ENCODE peak calls at places on chromosome 5, in ten cellular contexts. One of them, this sample, is unnamed.

GRCh38 chr5:134506054-134507039 is 19.1 kb upstream of the JADE2 start:
- DNase-seq in Panc1: no peak
- DNase-seq in endothelial cell of umbilical vein: no peak
- DNase-seq in H1: no peak
- DNase-seq in esophagus muscularis mucosa: no peak
- DNase-seq in spleen: peak
- DNase-seq in SK-N-SH: no peak
- DNase-seq in GM23338: peak
- DNase-seq in HCT116: peak
- DNase-seq in stomach: peak
- DNase-seq in this sample: peak

GRCh38 chr5:370959-371810 is 49.7 kb downstream of the AHRR start:
- DNase-seq in SK-N-SH: no peak
- DNase-seq in H1: no peak
- DNase-seq in HCT116: no peak
- DNase-seq in GM23338: no peak
- DNase-seq in stomach: peak
- DNase-seq in spleen: peak
- DNase-seq in endothelial cell of umbilical vein: no peak
- DNase-seq in Panc1: no peak
- DNase-seq in esophagus muscularis mucosa: peak
- DNase-seq in this sample: peak

GRCh38 chr5:51685399-51685798 is 302.2 kb downstream of the ISL1 start:
- DNase-seq in GM23338: no peak
- DNase-seq in endothelial cell of umbilical vein: no peak
- DNase-seq in spleen: no peak
- DNase-seq in esophagus muscularis mucosa: no peak
- DNase-seq in stomach: no peak
- DNase-seq in HCT116: no peak
- DNase-seq in SK-N-SH: no peak
- DNase-seq in Panc1: no peak
- DNase-seq in H1: no peak
- DNase-seq in this sample: no peak

GRCh38 chr5:163354685-163355084 is 82.7 kb upstream of the CCNG1 start:
- DNase-seq in Panc1: no peak
- DNase-seq in spleen: no peak
- DNase-seq in endothelial cell of umbilical vein: no peak
- DNase-seq in H1: no peak
- DNase-seq in stomach: no peak
- DNase-seq in esophagus muscularis mucosa: no peak
- DNase-seq in HCT116: no peak
- DNase-seq in SK-N-SH: no peak
- DNase-seq in GM23338: no peak
- DNase-seq in this sample: no peak

GRCh38 chr5:171055881-171056454 is 194.2 kb downstream of the RANBP17 start:
- DNase-seq in Panc1: no peak
- DNase-seq in SK-N-SH: no peak
- DNase-seq in HCT116: no peak
- DNase-seq in GM23338: peak
- DNase-seq in esophagus muscularis mucosa: no peak
- DNase-seq in H1: no peak
- DNase-seq in spleen: no peak
- DNase-seq in endothelial cell of umbilical vein: no peak
- DNase-seq in stomach: no peak
- DNase-seq in this sample: no peak

GRCh38 chr5:165325201-165325600 is 1819.8 kb downstream of the MAT2B start:
- DNase-seq in HCT116: no peak
- DNase-seq in Panc1: no peak
- DNase-seq in endothelial cell of umbilical vein: peak
- DNase-seq in stomach: no peak
- DNase-seq in esophagus muscularis mucosa: no peak
- DNase-seq in GM23338: no peak
- DNase-seq in SK-N-SH: no peak
- DNase-seq in H1: no peak
- DNase-seq in spleen: no peak
- DNase-seq in this sample: no peak

GRCh38 chr5:172713113-172713808 is 57.7 kb downstream of the DUSP1 start:
- DNase-seq in Panc1: no peak
- DNase-seq in spleen: peak
- DNase-seq in H1: no peak
- DNase-seq in SK-N-SH: peak
- DNase-seq in esophagus muscularis mucosa: no peak
- DNase-seq in HCT116: no peak
- DNase-seq in endothelial cell of umbilical vein: peak
- DNase-seq in GM23338: peak
- DNase-seq in stomach: peak
- DNase-seq in this sample: no peak

GRCh38 chr5:165309446-165309845 is 1804.0 kb downstream of the MAT2B start:
- DNase-seq in Panc1: no peak
- DNase-seq in HCT116: no peak
- DNase-seq in esophagus muscularis mucosa: no peak
- DNase-seq in SK-N-SH: no peak
- DNase-seq in GM23338: no peak
- DNase-seq in endothelial cell of umbilical vein: no peak
- DNase-seq in spleen: no peak
- DNase-seq in stomach: no peak
- DNase-seq in H1: no peak
- DNase-seq in this sample: no peak

GRCh38 chr5:103442756-103443155 is 119.8 kb downstream of the NUDT12 start:
- DNase-seq in spleen: no peak
- DNase-seq in Panc1: no peak
- DNase-seq in stomach: no peak
- DNase-seq in SK-N-SH: no peak
- DNase-seq in endothelial cell of umbilical vein: no peak
- DNase-seq in HCT116: no peak
- DNase-seq in H1: no peak
- DNase-seq in GM23338: no peak
- DNase-seq in esophagus muscularis mucosa: no peak
- DNase-seq in this sample: no peak

GRCh38 chr5:107713228-107713627 is 42.5 kb upstream of the EFNA5 start:
- DNase-seq in stomach: no peak
- DNase-seq in esophagus muscularis mucosa: no peak
- DNase-seq in HCT116: no peak
- DNase-seq in H1: no peak
- DNase-seq in SK-N-SH: no peak
- DNase-seq in spleen: no peak
- DNase-seq in GM23338: no peak
- DNase-seq in endothelial cell of umbilical vein: no peak
- DNase-seq in Panc1: no peak
- DNase-seq in this sample: no peak

GRCh38 chr5:54013556-54014157 is 296.7 kb downstream of the ARL15 start:
- DNase-seq in endothelial cell of umbilical vein: peak
- DNase-seq in HCT116: peak
- DNase-seq in Panc1: no peak
- DNase-seq in GM23338: no peak
- DNase-seq in esophagus muscularis mucosa: no peak
- DNase-seq in stomach: no peak
- DNase-seq in SK-N-SH: no peak
- DNase-seq in spleen: no peak
- DNase-seq in H1: no peak
- DNase-seq in this sample: no peak

GRCh38 chr5:106522296-106522695 is 1148.4 kb downstream of the EFNA5 start:
- DNase-seq in esophagus muscularis mucosa: no peak
- DNase-seq in endothelial cell of umbilical vein: peak
- DNase-seq in SK-N-SH: no peak
- DNase-seq in GM23338: no peak
- DNase-seq in H1: no peak
- DNase-seq in Panc1: no peak
- DNase-seq in HCT116: no peak
- DNase-seq in spleen: no peak
- DNase-seq in stomach: no peak
- DNase-seq in this sample: no peak

GRCh38 chr5:172600571-172600970 is 40.5 kb upstream of the NEURL1B start:
- DNase-seq in endothelial cell of umbilical vein: no peak
- DNase-seq in H1: no peak
- DNase-seq in spleen: no peak
- DNase-seq in Panc1: no peak
- DNase-seq in esophagus muscularis mucosa: no peak
- DNase-seq in GM23338: no peak
- DNase-seq in stomach: no peak
- DNase-seq in HCT116: no peak
- DNase-seq in SK-N-SH: no peak
- DNase-seq in this sample: no peak

GRCh38 chr5:139667730-139668063 is 19.5 kb downstream of the CXXC5 start:
- DNase-seq in Panc1: no peak
- DNase-seq in spleen: no peak
- DNase-seq in H1: no peak
- DNase-seq in stomach: no peak
- DNase-seq in endothelial cell of umbilical vein: no peak
- DNase-seq in SK-N-SH: peak
- DNase-seq in HCT116: no peak
- DNase-seq in esophagus muscularis mucosa: no peak
- DNase-seq in GM23338: no peak
- DNase-seq in this sample: no peak

GRCh38 chr5:32692066-32692746 is 18.9 kb upstream of the NPR3 start:
- DNase-seq in H1: no peak
- DNase-seq in spleen: no peak
- DNase-seq in HCT116: no peak
- DNase-seq in GM23338: no peak
- DNase-seq in stomach: no peak
- DNase-seq in endothelial cell of umbilical vein: no peak
- DNase-seq in SK-N-SH: no peak
- DNase-seq in esophagus muscularis mucosa: no peak
- DNase-seq in Panc1: no peak
- DNase-seq in this sample: no peak

GRCh38 chr5:172288465-172288864 is 4.9 kb upstream of the UBTD2 start:
- DNase-seq in spleen: no peak
- DNase-seq in esophagus muscularis mucosa: peak
- DNase-seq in SK-N-SH: no peak
- DNase-seq in Panc1: no peak
- DNase-seq in GM23338: no peak
- DNase-seq in HCT116: no peak
- DNase-seq in stomach: no peak
- DNase-seq in H1: no peak
- DNase-seq in endothelial cell of umbilical vein: no peak
- DNase-seq in this sample: no peak

DNA sequence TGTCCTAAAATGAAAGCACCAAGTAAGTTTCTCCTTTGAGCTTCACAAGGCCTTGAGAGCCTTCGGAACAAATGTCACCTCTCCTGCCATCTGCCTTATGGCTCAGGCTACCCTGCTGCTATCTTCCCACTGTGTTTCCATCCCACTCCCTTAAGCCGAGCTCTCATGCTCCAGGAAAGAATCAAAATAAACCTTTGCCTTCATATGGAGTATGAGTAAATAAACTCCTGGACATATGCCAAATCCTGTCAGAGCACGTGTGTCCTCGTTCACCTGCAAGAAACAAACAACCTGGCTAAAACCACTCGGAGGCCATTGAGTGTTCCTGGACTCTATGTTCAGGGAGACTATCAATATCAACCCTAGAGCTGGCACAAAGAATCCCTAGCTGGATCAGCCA is 122.3 kb upstream of the CCDC112 start:
- DNase-seq in GM23338: no peak
- DNase-seq in SK-N-SH: no peak
- DNase-seq in HCT116: no peak
- DNase-seq in H1: no peak
- DNase-seq in spleen: no peak
- DNase-seq in esophagus muscularis mucosa: peak
- DNase-seq in Panc1: no peak
- DNase-seq in endothelial cell of umbilical vein: peak
- DNase-seq in stomach: no peak
- DNase-seq in this sample: no peak
- TF ChIP-seq POLR2AphosphoS5 in GM23338: no peak
- TF ChIP-seq POLR2AphosphoS5 in SK-N-SH: no peak
- TF ChIP-seq POLR2AphosphoS5 in HCT116: no peak
- TF ChIP-seq POLR2AphosphoS5 in H1: no peak
- TF ChIP-seq POLR2AphosphoS5 in spleen: no peak
- TF ChIP-seq POLR2AphosphoS5 in esophagus muscularis mucosa: no peak
- TF ChIP-seq POLR2AphosphoS5 in Panc1: no peak
- TF ChIP-seq POLR2AphosphoS5 in endothelial cell of umbilical vein: no peak
- TF ChIP-seq POLR2AphosphoS5 in stomach: peak
- TF ChIP-seq POLR2AphosphoS5 in this sample: no peak

DNA sequence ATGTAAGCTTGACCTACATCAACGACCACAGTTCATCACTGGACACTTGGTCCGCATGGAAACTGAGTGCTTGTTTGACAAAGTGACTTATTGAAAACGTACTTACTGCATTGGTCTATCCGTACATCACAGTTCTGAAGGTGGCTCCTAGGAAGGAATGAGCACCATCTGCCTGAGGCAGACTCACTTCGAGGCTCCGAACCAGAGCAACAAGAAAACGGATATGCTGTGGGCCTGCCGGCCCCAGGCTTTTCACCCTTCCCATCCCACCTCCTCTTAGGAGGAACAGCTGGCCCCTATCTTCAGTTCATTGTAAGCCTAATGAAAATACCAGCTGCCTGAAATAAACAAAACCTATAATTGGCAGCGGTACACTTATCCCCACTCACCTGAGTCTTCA is 67.2 kb upstream of the TSLP start:
- DNase-seq in endothelial cell of umbilical vein: no peak
- DNase-seq in HCT116: no peak
- DNase-seq in spleen: no peak
- DNase-seq in SK-N-SH: no peak
- DNase-seq in H1: no peak
- DNase-seq in stomach: no peak
- DNase-seq in GM23338: no peak
- DNase-seq in Panc1: no peak
- DNase-seq in esophagus muscularis mucosa: no peak
- DNase-seq in this sample: no peak
- H3K4me3 ChIP-seq in endothelial cell of umbilical vein: no peak
- H3K4me3 ChIP-seq in HCT116: no peak
- H3K4me3 ChIP-seq in spleen: no peak
- H3K4me3 ChIP-seq in SK-N-SH: no peak
- H3K4me3 ChIP-seq in H1: no peak
- H3K4me3 ChIP-seq in stomach: no peak
- H3K4me3 ChIP-seq in GM23338: no peak
- H3K4me3 ChIP-seq in Panc1: no peak
- H3K4me3 ChIP-seq in esophagus muscularis mucosa: no peak
- H3K4me3 ChIP-seq in this sample: no peak

GRCh38 chr5:3594514-3595101 is 1.0 kb upstream of the IRX1 start:
- DNase-seq in esophagus muscularis mucosa: no peak
- DNase-seq in Panc1: no peak
- DNase-seq in HCT116: no peak
- DNase-seq in H1: no peak
- DNase-seq in SK-N-SH: peak
- DNase-seq in spleen: no peak
- DNase-seq in stomach: no peak
- DNase-seq in GM23338: peak
- DNase-seq in endothelial cell of umbilical vein: no peak
- DNase-seq in this sample: no peak
- TF ChIP-seq CTCF in esophagus muscularis mucosa: no peak
- TF ChIP-seq CTCF in Panc1: no peak
- TF ChIP-seq CTCF in HCT116: no peak
- TF ChIP-seq CTCF in H1: peak
- TF ChIP-seq CTCF in SK-N-SH: no peak
- TF ChIP-seq CTCF in spleen: no peak
- TF ChIP-seq CTCF in stomach: no peak
- TF ChIP-seq CTCF in GM23338: no peak
- TF ChIP-seq CTCF in endothelial cell of umbilical vein: no peak
- TF ChIP-seq CTCF in this sample: no peak

GRCh38 chr5:127281609-127282008 is 9.0 kb upstream of the MEGF10 start:
- DNase-seq in H1: no peak
- DNase-seq in HCT116: no peak
- DNase-seq in Panc1: no peak
- DNase-seq in spleen: no peak
- DNase-seq in GM23338: no peak
- DNase-seq in endothelial cell of umbilical vein: no peak
- DNase-seq in esophagus muscularis mucosa: no peak
- DNase-seq in SK-N-SH: no peak
- DNase-seq in stomach: no peak
- DNase-seq in this sample: no peak

GRCh38 chr5:127275641-127276193 is 14.9 kb upstream of the MEGF10 start:
- DNase-seq in HCT116: no peak
- DNase-seq in spleen: no peak
- DNase-seq in stomach: no peak
- DNase-seq in H1: no peak
- DNase-seq in SK-N-SH: no peak
- DNase-seq in Panc1: no peak
- DNase-seq in esophagus muscularis mucosa: no peak
- DNase-seq in endothelial cell of umbilical vein: no peak
- DNase-seq in GM23338: no peak
- DNase-seq in this sample: no peak

GRCh38 chr5:127280494-127281220 is 9.9 kb upstream of the MEGF10 start:
- DNase-seq in spleen: no peak
- DNase-seq in H1: no peak
- DNase-seq in esophagus muscularis mucosa: no peak
- DNase-seq in HCT116: no peak
- DNase-seq in endothelial cell of umbilical vein: no peak
- DNase-seq in GM23338: peak
- DNase-seq in stomach: no peak
- DNase-seq in Panc1: no peak
- DNase-seq in SK-N-SH: peak
- DNase-seq in this sample: no peak
- TF ChIP-seq POLR2AphosphoS5 in spleen: no peak
- TF ChIP-seq POLR2AphosphoS5 in H1: no peak
- TF ChIP-seq POLR2AphosphoS5 in esophagus muscularis mucosa: no peak
- TF ChIP-seq POLR2AphosphoS5 in HCT116: no peak
- TF ChIP-seq POLR2AphosphoS5 in endothelial cell of umbilical vein: no peak
- TF ChIP-seq POLR2AphosphoS5 in GM23338: no peak
- TF ChIP-seq POLR2AphosphoS5 in stomach: no peak
- TF ChIP-seq POLR2AphosphoS5 in Panc1: no peak
- TF ChIP-seq POLR2AphosphoS5 in SK-N-SH: no peak
- TF ChIP-seq POLR2AphosphoS5 in this sample: no peak

This sample was measured in breast epithelium.